ENCODE peak calls at places on chromosomes 3 and 15, in five cellular contexts. One of them, this sample, is unnamed.

GRCh38 chr3:145936986-145937385 is 224.0 kb downstream of the PLOD2 start:
- DNase-seq in ovary: no peak
- DNase-seq in heart left ventricle: no peak
- DNase-seq in breast epithelium: no peak
- DNase-seq in stomach: no peak
- DNase-seq in this sample: no peak

GRCh38 chr3:61956236-61956635 is 394.9 kb downstream of the PTPRG start:
- DNase-seq in ovary: no peak
- DNase-seq in heart left ventricle: no peak
- DNase-seq in breast epithelium: no peak
- DNase-seq in stomach: no peak
- DNase-seq in this sample: no peak

GRCh38 chr3:140298569-140299070 is 363.6 kb downstream of the CLSTN2 start:
- DNase-seq in ovary: no peak
- DNase-seq in heart left ventricle: no peak
- DNase-seq in breast epithelium: no peak
- DNase-seq in stomach: no peak
- DNase-seq in this sample: no peak

GRCh38 chr15:28094732-28095521 is 4.2 kb downstream of the OCA2 start:
- DNase-seq in ovary: no peak
- DNase-seq in heart left ventricle: no peak
- DNase-seq in breast epithelium: no peak
- DNase-seq in stomach: peak; percentile 85
- DNase-seq in this sample: peak; percentile 33

GRCh38 chr3:148741219-148741618 is 43.5 kb downstream of the AGTR1 start:
- DNase-seq in ovary: no peak
- DNase-seq in heart left ventricle: no peak
- DNase-seq in breast epithelium: no peak
- DNase-seq in stomach: no peak
- DNase-seq in this sample: no peak

GRCh38 chr3:31423522-31423921 is 109.2 kb upstream of the STT3B start:
- DNase-seq in ovary: peak; percentile 55
- DNase-seq in heart left ventricle: no peak
- DNase-seq in breast epithelium: no peak
- DNase-seq in stomach: no peak
- DNase-seq in this sample: peak; percentile 96

GRCh38 chr3:52769786-52770445 is 824 bp downstream of the NEK4 start:
- DNase-seq in ovary: no peak
- DNase-seq in heart left ventricle: no peak
- DNase-seq in breast epithelium: no peak
- DNase-seq in stomach: no peak
- DNase-seq in this sample: no peak

GRCh38 chr3:143763568-143764162 is 84.6 kb downstream of the SLC9A9 start:
- DNase-seq in ovary: no peak
- DNase-seq in heart left ventricle: no peak
- DNase-seq in breast epithelium: no peak
- DNase-seq in stomach: no peak
- DNase-seq in this sample: no peak

GRCh38 chr3:139302084-139302800 is 41.6 kb upstream of the MRPS22 start:
- DNase-seq in ovary: peak; percentile 59
- DNase-seq in heart left ventricle: peak; percentile 79
- DNase-seq in breast epithelium: peak; percentile 33
- DNase-seq in stomach: no peak
- DNase-seq in this sample: peak; percentile 79

GRCh38 chr3:170914690-170915089 is 6.3 kb upstream of the EIF5A2 start:
- DNase-seq in ovary: no peak
- DNase-seq in heart left ventricle: no peak
- DNase-seq in breast epithelium: no peak
- DNase-seq in stomach: no peak
- DNase-seq in this sample: no peak

GRCh38 chr3:134092231-134092701 is 62.5 kb upstream of the SLCO2A1 start:
- DNase-seq in ovary: no peak
- DNase-seq in heart left ventricle: no peak
- DNase-seq in breast epithelium: no peak
- DNase-seq in stomach: no peak
- DNase-seq in this sample: no peak

GRCh38 chr15:80861776-80862175 is 82.6 kb downstream of the CEMIP start:
- DNase-seq in ovary: no peak
- DNase-seq in heart left ventricle: no peak
- DNase-seq in breast epithelium: no peak
- DNase-seq in stomach: no peak
- DNase-seq in this sample: no peak

GRCh38 chr3:119659584-119660291 is 651 bp downstream of the POPDC2 start:
- DNase-seq in ovary: no peak
- DNase-seq in heart left ventricle: peak; percentile 31
- DNase-seq in breast epithelium: no peak
- DNase-seq in stomach: no peak
- DNase-seq in this sample: no peak

GRCh38 chr15:77107531-77108355 is 36.8 kb upstream of the TSPAN3 start:
- DNase-seq in ovary: peak; percentile 65
- DNase-seq in heart left ventricle: peak; percentile 45
- DNase-seq in breast epithelium: peak; percentile 25
- DNase-seq in stomach: peak; percentile 56
- DNase-seq in this sample: peak; percentile 58

GRCh38 chr3:56773588-56774330 is 28.0 kb downstream of the ARHGEF3 start:
- DNase-seq in ovary: no peak
- DNase-seq in heart left ventricle: no peak
- DNase-seq in breast epithelium: no peak
- DNase-seq in stomach: no peak
- DNase-seq in this sample: no peak

GRCh38 chr15:42070966-42071350 is 23.4 kb downstream of the PLA2G4D start:
- DNase-seq in ovary: no peak
- DNase-seq in heart left ventricle: no peak
- DNase-seq in breast epithelium: no peak
- DNase-seq in stomach: no peak
- DNase-seq in this sample: no peak

GRCh38 chr3:122305818-122306621 is 19.0 kb upstream of the CSTA start:
- DNase-seq in ovary: no peak
- DNase-seq in heart left ventricle: no peak
- DNase-seq in breast epithelium: no peak
- DNase-seq in stomach: peak; percentile 56
- DNase-seq in this sample: peak; percentile 36

GRCh38 chr15:90004252-90004651 is 3.1 kb downstream of the ZNF710 start:
- DNase-seq in ovary: peak; percentile 36
- DNase-seq in heart left ventricle: peak; percentile 38
- DNase-seq in breast epithelium: no peak
- DNase-seq in stomach: no peak
- DNase-seq in this sample: peak; percentile 33

GRCh38 chr3:123766195-123767019 is 117.7 kb downstream of the MYLK start:
- DNase-seq in ovary: no peak
- DNase-seq in heart left ventricle: no peak
- DNase-seq in breast epithelium: peak; percentile 72
- DNase-seq in stomach: no peak
- DNase-seq in this sample: no peak

GRCh38 chr15:90167121-90167520 is 34.0 kb upstream of the SEMA4B start:
- DNase-seq in ovary: no peak
- DNase-seq in heart left ventricle: no peak
- DNase-seq in breast epithelium: no peak
- DNase-seq in stomach: no peak
- DNase-seq in this sample: no peak

GRCh38 chr3:69142090-69142489 is 19.7 kb upstream of the LMOD3 start:
- DNase-seq in ovary: no peak
- DNase-seq in heart left ventricle: no peak
- DNase-seq in breast epithelium: no peak
- DNase-seq in stomach: no peak
- DNase-seq in this sample: no peak

GRCh38 chr3:48419597-48419996 is 10.3 kb downstream of the PLXNB1 start:
- DNase-seq in ovary: no peak
- DNase-seq in heart left ventricle: no peak
- DNase-seq in breast epithelium: no peak
- DNase-seq in stomach: no peak
- DNase-seq in this sample: no peak

GRCh38 chr3:189652042-189652441 is 20.9 kb downstream of the TP63 start:
- DNase-seq in ovary: no peak
- DNase-seq in heart left ventricle: no peak
- DNase-seq in breast epithelium: no peak
- DNase-seq in stomach: no peak
- DNase-seq in this sample: no peak

GRCh38 chr3:73433079-73433478 is 191.7 kb downstream of the PDZRN3 start:
- DNase-seq in ovary: no peak
- DNase-seq in heart left ventricle: no peak
- DNase-seq in breast epithelium: no peak
- DNase-seq in stomach: no peak
- DNase-seq in this sample: no peak

GRCh38 chr3:128372707-128373533 is 93.8 kb downstream of the DNAJB8 start:
- DNase-seq in ovary: no peak
- DNase-seq in heart left ventricle: no peak
- DNase-seq in breast epithelium: no peak
- DNase-seq in stomach: no peak
- DNase-seq in this sample: no peak

GRCh38 chr3:55955891-55956477 is 468.9 kb upstream of the WNT5A start:
- DNase-seq in ovary: no peak
- DNase-seq in heart left ventricle: no peak
- DNase-seq in breast epithelium: no peak
- DNase-seq in stomach: no peak
- DNase-seq in this sample: no peak

GRCh38 chr3:50479523-50479922 is 23.9 kb downstream of the CACNA2D2 start:
- DNase-seq in ovary: no peak
- DNase-seq in heart left ventricle: no peak
- DNase-seq in breast epithelium: no peak
- DNase-seq in stomach: no peak
- DNase-seq in this sample: no peak

GRCh38 chr3:24156466-24156865 is 211.4 kb downstream of the NR1D2 start:
- DNase-seq in ovary: no peak
- DNase-seq in heart left ventricle: no peak
- DNase-seq in breast epithelium: no peak
- DNase-seq in stomach: no peak
- DNase-seq in this sample: no peak

GRCh38 chr3:11007534-11007933 is 15.0 kb downstream of the SLC6A1 start:
- DNase-seq in ovary: no peak
- DNase-seq in heart left ventricle: no peak
- DNase-seq in breast epithelium: no peak
- DNase-seq in stomach: no peak
- DNase-seq in this sample: no peak

GRCh38 chr3:138694287-138695007 is 85.9 kb downstream of the FAIM start:
- DNase-seq in ovary: no peak
- DNase-seq in heart left ventricle: no peak
- DNase-seq in breast epithelium: no peak
- DNase-seq in stomach: no peak
- DNase-seq in this sample: peak; percentile 48

GRCh38 chr3:49461443-49462171 is 8.5 kb upstream of the DAG1 start:
- DNase-seq in ovary: no peak
- DNase-seq in heart left ventricle: no peak
- DNase-seq in breast epithelium: no peak
- DNase-seq in stomach: no peak
- DNase-seq in this sample: no peak

DNA sequence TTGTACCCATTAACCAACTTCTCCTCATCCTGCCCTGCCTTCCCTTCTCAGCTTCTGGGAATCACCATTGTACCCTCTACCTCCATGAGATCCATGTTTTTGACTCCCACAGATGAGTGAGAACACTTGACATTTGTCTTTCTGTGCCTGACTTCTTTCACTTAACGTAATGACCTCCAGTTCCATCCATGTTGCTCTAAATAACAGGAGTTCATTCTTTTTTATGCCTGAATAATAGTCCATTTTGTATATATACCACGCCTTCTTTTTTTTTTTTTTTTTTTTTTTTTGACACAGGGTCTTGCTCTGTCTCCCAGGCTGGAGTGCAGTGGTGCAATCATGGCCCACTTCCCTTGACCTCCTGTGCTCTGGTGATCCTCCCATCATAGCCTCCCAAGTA is 6.7 kb downstream of the SNX1 start:
- DNase-seq in ovary: no peak
- DNase-seq in heart left ventricle: no peak
- DNase-seq in breast epithelium: no peak
- DNase-seq in stomach: no peak
- DNase-seq in this sample: no peak
- H3K4me1 ChIP-seq in ovary: peaks cover 10% of the 10 kb centered on the region
- H3K4me1 ChIP-seq in heart left ventricle: peaks cover 64% of the 10 kb centered on the region
- H3K4me1 ChIP-seq in breast epithelium: peaks cover 4% of the 10 kb centered on the region
- H3K4me1 ChIP-seq in stomach: peaks cover 75% of the 10 kb centered on the region
- H3K4me1 ChIP-seq in this sample: peaks cover 75% of the 10 kb centered on the region

GRCh38 chr15:37574985-37575384 is 359.5 kb upstream of the TMCO5A start:
- DNase-seq in ovary: no peak
- DNase-seq in heart left ventricle: no peak
- DNase-seq in breast epithelium: no peak
- DNase-seq in stomach: no peak
- DNase-seq in this sample: no peak
- TF ChIP-seq POLR2A in ovary: no peak
- TF ChIP-seq POLR2A in heart left ventricle: no peak
- TF ChIP-seq POLR2A in breast epithelium: no peak
- TF ChIP-seq POLR2A in stomach: no peak
- TF ChIP-seq POLR2A in this sample: no peak

DNA sequence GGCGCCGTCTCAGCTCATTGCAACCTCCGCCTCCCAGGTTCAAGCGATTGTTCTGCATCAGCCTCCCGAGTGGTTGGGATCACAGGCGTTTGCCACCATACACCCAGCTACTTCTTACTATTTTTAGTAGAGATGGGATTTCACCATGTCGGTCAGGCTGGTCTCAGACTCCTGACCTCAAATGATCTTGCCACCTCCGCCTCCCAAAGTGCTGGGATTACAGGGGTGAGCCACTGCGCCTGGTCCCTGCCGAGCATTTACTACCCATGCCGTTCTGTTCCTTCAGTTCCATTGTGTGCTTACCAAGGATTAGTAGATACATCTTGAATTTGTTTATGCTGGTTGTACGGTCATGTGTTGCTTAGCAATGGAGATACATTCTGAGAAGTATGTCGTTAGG is 10.3 kb downstream of the CHD2 start:
- DNase-seq in ovary: no peak
- DNase-seq in heart left ventricle: no peak
- DNase-seq in breast epithelium: no peak
- DNase-seq in stomach: no peak
- DNase-seq in this sample: no peak
- H3K4me1 ChIP-seq in ovary: peaks cover 26% of the 10 kb centered on the region
- H3K4me1 ChIP-seq in heart left ventricle: peaks cover 93% of the 10 kb centered on the region
- H3K4me1 ChIP-seq in breast epithelium: no peaks in the 10 kb centered on the region
- H3K4me1 ChIP-seq in stomach: peaks cover 100% of the 10 kb centered on the region
- H3K4me1 ChIP-seq in this sample: peaks cover 41% of the 10 kb centered on the region

GRCh38 chr3:13372656-13373055 is 47.5 kb downstream of the NUP210 start:
- DNase-seq in ovary: no peak
- DNase-seq in heart left ventricle: no peak
- DNase-seq in breast epithelium: no peak
- DNase-seq in stomach: no peak
- DNase-seq in this sample: no peak

GRCh38 chr3:13370609-13371008 is 49.5 kb downstream of the NUP210 start:
- DNase-seq in ovary: no peak
- DNase-seq in heart left ventricle: no peak
- DNase-seq in breast epithelium: no peak
- DNase-seq in stomach: no peak
- DNase-seq in this sample: no peak

GRCh38 chr3:13372126-13372525 is 48.0 kb downstream of the NUP210 start:
- DNase-seq in ovary: no peak
- DNase-seq in heart left ventricle: no peak
- DNase-seq in breast epithelium: no peak
- DNase-seq in stomach: no peak
- DNase-seq in this sample: no peak

GRCh38 chr3:13368834-13369233 is 51.3 kb downstream of the NUP210 start:
- DNase-seq in ovary: no peak
- DNase-seq in heart left ventricle: no peak
- DNase-seq in breast epithelium: no peak
- DNase-seq in stomach: no peak
- DNase-seq in this sample: no peak

GRCh38 chr3:13371100-13372075 is 48.7 kb downstream of the NUP210 start:
- DNase-seq in ovary: no peak
- DNase-seq in heart left ventricle: no peak
- DNase-seq in breast epithelium: no peak
- DNase-seq in stomach: peak; percentile 34
- DNase-seq in this sample: no peak
- TF ChIP-seq POLR2A in ovary: no peak
- TF ChIP-seq POLR2A in heart left ventricle: no peak
- TF ChIP-seq POLR2A in breast epithelium: no peak
- TF ChIP-seq POLR2A in stomach: no peak
- TF ChIP-seq POLR2A in this sample: no peak